ENCODE peak calls at places on chromosome X, in six cellular contexts. I is mesendoderm, X is IMR-90, P is trophoblast cell, O is H1, Z is neuronal stem cell. L is an unnamed sample.
A peak's percentile ranks its signal among the peaks of the same experiment; 100 is the strongest.

GRCh38 chrX:98405376-98405775 is 1521.7 kb downstream of the RPA4 start:
- DNase-seq in X (no peak), P (peak; percentile 43), I (no peak), O (no peak), Z (no peak), L (no peak)

GRCh38 chrX:144275403-144275802 is 391.5 kb downstream of the UBE2NL start:
- DNase-seq in P (no peak), X (no peak), O (no peak), Z (no peak), I (no peak), L (no peak)

GRCh38 chrX:69616520-69617203 is 749 bp downstream of the EDA start:
- DNase-seq in X (no peak), P (no peak), I (peak; percentile 36), O (no peak), Z (no peak), L (no peak)

GRCh38 chrX:39456894-39457600 is 640.7 kb downstream of the BCOR start:
- DNase-seq in O (no peak), P (no peak), I (no peak), X (no peak), Z (no peak), L (no peak)

GRCh38 chrX:71536285-71536684 is 3.4 kb downstream of the OGT start:
- DNase-seq in O (no peak), P (no peak), X (no peak), I (no peak), Z (no peak), L (no peak)

GRCh38 chrX:114619874-114620273 is 36.0 kb downstream of the HTR2C start:
- DNase-seq in P (peak; percentile 33), Z (no peak), X (no peak), I (peak; percentile 8), O (no peak), L (peak; percentile 0)

GRCh38 chrX:72027914-72028307 is 103.8 kb downstream of the RTL5 start:
- DNase-seq in X (no peak), P (no peak), I (no peak), Z (no peak), O (no peak), L (no peak)

GRCh38 chrX:136086521-136086920 is 60.8 kb upstream of the FHL1 start:
- DNase-seq in X (peak; percentile 24), O (no peak), P (no peak), Z (no peak), I (no peak), L (peak; percentile 6)

GRCh38 chrX:64198046-64198445 is 7.5 kb downstream of the AMER1 start:
- DNase-seq in I (no peak), P (no peak), X (no peak), O (no peak), Z (no peak), L (no peak)

GRCh38 chrX:150062292-150063137 is 124.2 kb upstream of the EOLA2 start:
- DNase-seq in Z (no peak), I (no peak), P (no peak), X (peak; percentile 69), O (no peak), L (peak; percentile 78)

GRCh38 chrX:118550792-118551191 is 55.2 kb downstream of the DOCK11 start:
- DNase-seq in I (no peak), Z (no peak), P (peak; percentile 49), X (peak; percentile 28), O (no peak), L (no peak)

GRCh38 chrX:24927372-24927771 is 88.4 kb downstream of the ARX start:
- DNase-seq in I (no peak), X (no peak), O (no peak), P (no peak), Z (no peak), L (no peak)

GRCh38 chrX:110536788-110537187 is 178.1 kb downstream of the RTL9 start:
- DNase-seq in I (no peak), P (no peak), O (no peak), Z (no peak), X (no peak), L (no peak)

GRCh38 chrX:18575744-18576143 is 96.2 kb downstream of the RS1 start:
- DNase-seq in X (no peak), P (no peak), Z (no peak), O (no peak), I (no peak), L (no peak)

GRCh38 chrX:152202886-152203285 is 64.5 kb upstream of the MAGEA10 start:
- DNase-seq in X (no peak), O (no peak), P (no peak), Z (no peak), I (peak; percentile 25), L (no peak)

GRCh38 chrX:24268786-24269185 is 45.1 kb downstream of the SUPT20HL2 start:
- DNase-seq in P (no peak), O (no peak), Z (no peak), X (no peak), I (no peak), L (no peak)

GRCh38 chrX:150941580-150941979 is 41.6 kb upstream of the HMGB3 start:
- DNase-seq in I (no peak), O (no peak), X (no peak), Z (no peak), P (no peak), L (no peak)

GRCh38 chrX:12011075-12011474 is 127.2 kb upstream of the FRMPD4 start:
- DNase-seq in X (peak; percentile 81), Z (no peak), O (no peak), I (no peak), P (peak; percentile 71), L (peak; percentile 69)

GRCh38 chrX:152465132-152465531 is 14.0 kb upstream of the GABRA3 start:
- DNase-seq in Z (no peak), X (no peak), O (no peak), P (no peak), I (no peak), L (no peak)

GRCh38 chrX:136768469-136769084 is 12.2 kb downstream of the ARHGEF6 start:
- DNase-seq in Z (no peak), I (peak; percentile 56), O (peak; percentile 15), P (peak; percentile 69), X (peak; percentile 83), L (peak; percentile 82)

GRCh38 chrX:23251043-23251442 is 83.6 kb upstream of the PTCHD1 start:
- DNase-seq in O (no peak), X (no peak), Z (no peak), P (no peak), I (no peak), L (no peak)

DNA sequence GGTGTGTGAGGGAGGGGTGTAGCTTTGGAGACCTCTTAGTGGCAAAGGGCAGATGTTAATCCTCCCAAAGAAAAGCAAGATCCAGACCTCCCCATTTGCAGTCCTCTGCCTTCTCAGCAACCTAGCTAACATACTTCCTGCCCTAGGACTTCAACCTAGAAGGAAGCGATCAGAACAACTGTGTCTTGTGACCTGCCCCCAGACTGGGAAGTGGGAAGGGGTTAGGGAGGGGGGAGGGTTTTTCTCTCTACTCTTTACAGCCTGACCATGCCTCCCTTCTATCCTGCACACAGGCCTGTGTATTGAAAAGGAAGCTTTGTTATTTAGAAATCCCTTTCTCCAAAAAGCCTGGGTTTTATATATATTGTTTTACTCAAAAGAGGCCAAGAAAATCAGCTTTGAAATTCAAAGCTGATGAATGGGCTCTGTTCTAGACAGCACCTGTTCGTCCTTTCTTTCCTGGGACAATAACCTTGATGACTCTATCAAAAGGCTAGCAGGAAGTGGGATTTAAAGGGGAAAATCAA is 35.2 kb upstream of the SMS start:
- DNase-seq in Z (peak; percentile 31), P (no peak), O (peak; percentile 5), I (no peak), X (no peak), L (no peak)
- H3K4me3 ChIP-seq in Z (no peak overlapping the region), P (no peak overlapping the region), O (no peak overlapping the region), I (no peak overlapping the region), X (no peak overlapping the region), L (no peak overlapping the region)

GRCh38 chrX:75522565-75523411 is at the start of gene ZDHHC15:
- DNase-seq in P (peak; percentile 2), Z (peak; percentile 27), I (peak; percentile 72), X (no peak), O (peak; percentile 27), L (no peak)
- H3K18ac ChIP-seq in P (no peak within 1 kb of the TSS), Z (peak within 1 kb of the TSS; percentile 89), I (no peak within 1 kb of the TSS), X (no peak within 1 kb of the TSS), O (peak within 1 kb of the TSS; percentile 51), L (no peak within 1 kb of the TSS)

DNA sequence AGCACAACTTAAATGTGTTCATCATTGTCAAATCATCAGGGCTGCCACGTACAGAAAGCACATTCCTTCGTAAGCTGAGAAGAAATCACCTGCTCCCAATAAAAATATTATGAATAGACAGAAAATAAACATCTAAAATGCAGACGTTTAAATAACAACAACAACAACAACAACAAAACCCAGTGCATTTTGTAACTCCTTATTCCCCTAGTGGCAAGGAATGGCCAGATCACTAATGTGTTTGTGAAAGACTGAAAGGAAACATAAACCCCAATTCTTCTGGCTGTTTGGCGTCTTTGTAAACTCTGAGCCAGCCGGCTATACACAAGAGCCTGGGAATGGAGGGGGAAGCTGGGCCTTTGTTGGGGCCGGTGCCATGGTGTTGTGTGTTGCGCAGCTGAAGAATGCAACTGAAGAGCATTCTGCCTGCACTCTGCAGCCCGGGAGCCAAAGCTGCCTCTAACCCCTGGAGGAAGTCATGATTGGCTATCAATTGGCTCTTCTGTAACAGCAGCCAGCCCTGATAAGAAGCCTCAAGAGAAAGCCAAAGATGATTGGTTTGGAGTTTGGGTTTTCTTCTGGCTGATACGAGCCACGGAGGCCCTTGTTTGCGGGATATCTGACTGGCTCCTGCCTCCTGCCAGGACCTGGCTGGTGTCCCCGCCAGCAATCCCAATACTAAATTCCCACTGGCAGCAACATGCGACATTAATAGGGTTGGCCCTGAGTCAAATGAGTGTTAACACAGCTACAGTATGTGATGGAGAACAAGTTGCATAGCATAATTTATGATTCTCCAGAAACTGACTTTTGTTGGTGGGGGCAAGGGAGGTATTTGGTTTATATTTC is 89.7 kb upstream of the TFDP3 start:
- DNase-seq in P (no peak), X (no peak), I (peak; percentile 89), Z (peak; percentile 72), O (peak; percentile 23), L (peak; percentile 54)
- H3K4me3 ChIP-seq in P (no peak overlapping the region), X (no peak overlapping the region), I (no peak overlapping the region), Z (peak overlapping the region; percentile 9), O (no peak overlapping the region), L (no peak overlapping the region)

DNA sequence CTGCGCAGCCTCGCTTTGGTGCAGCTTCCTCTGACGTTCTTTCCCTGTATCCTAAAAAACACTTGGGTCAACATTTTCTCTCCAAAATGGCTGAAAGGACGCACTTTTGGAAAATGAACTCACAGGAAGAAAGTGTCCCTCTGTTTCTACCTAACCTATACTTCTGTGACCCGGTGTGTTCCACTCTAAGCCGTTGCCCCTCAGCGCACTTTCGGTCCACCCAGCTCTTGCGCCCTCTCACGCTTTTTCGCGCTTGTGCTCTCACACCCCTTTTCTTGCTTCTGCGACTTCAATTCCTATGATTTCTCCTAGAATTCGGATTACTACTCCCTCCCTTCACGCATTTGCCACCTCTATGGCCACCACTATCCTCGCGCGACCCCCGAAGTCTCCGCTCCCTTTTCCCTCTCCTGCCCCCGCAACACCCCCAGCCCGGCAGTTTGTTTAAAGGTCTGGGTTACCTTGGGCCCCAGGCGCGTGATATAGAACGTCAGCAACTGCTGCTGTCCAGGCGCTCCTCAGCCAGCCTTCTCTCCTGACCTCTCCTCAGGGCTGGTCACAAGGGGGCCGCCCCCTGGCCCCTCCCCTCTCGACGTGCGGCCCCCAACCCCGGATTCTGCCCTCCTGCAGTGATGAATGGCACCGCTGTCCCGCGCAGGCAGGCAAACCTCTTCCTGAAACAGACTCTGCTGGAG is at the start of gene USP51:
- DNase-seq in I (peak; percentile 83), X (peak; percentile 51), Z (peak; percentile 42), O (no peak), P (peak; percentile 60), L (peak; percentile 70)
- H3K18ac ChIP-seq in I (peak within 1 kb of the TSS; percentile 70), X (peak within 1 kb of the TSS; percentile 49), Z (peak within 1 kb of the TSS; percentile 89), O (no peak within 1 kb of the TSS), P (peak within 1 kb of the TSS; percentile 90), L (peak within 1 kb of the TSS; percentile 84)